ENCODE peak calls at places on chromosomes 13 and 19, in ten cellular contexts. T, W, A, D, J, Y, K, B, Q and O are unnamed samples.

GRCh38 chr19:42629191-42629590 is 34.5 kb upstream of the CEACAM8 start:
- DNase-seq in T (no peak), W (no peak), A (no peak), D (no peak), J (no peak), Y (no peak), K (no peak), B (no peak), Q (no peak), O (no peak)

GRCh38 chr19:5058456-5059190 is 89.7 kb downstream of the KDM4B start:
- DNase-seq in T (no peak), W (no peak), A (no peak), D (no peak), J (no peak), Y (no peak), K (no peak), B (no peak), Q (no peak), O (no peak)

GRCh38 chr19:50713556-50714236 is 5.9 kb downstream of the SHANK1 start:
- DNase-seq in T (no peak), W (no peak), A (no peak), D (no peak), J (no peak), Y (no peak), K (no peak), B (no peak), Q (no peak), O (no peak)

GRCh38 chr13:80408270-80408669 is 67.3 kb upstream of the SPRY2 start:
- DNase-seq in T (no peak), W (no peak), A (no peak), D (peak; percentile 6), J (no peak), Y (no peak), K (no peak), B (no peak), Q (no peak), O (no peak)

GRCh38 chr19:17304386-17305047 is 1.2 kb upstream of the MRPL34 start:
- DNase-seq in T (no peak), W (no peak), A (no peak), D (no peak), J (no peak), Y (no peak), K (no peak), B (no peak), Q (peak; percentile 63), O (no peak)

GRCh38 chr19:4503224-4504170 is 14.8 kb downstream of the PLIN4 start:
- DNase-seq in T (no peak), W (no peak), A (no peak), D (no peak), J (no peak), Y (peak; percentile 15), K (no peak), B (no peak), Q (no peak), O (no peak)

GRCh38 chr19:49837009-49837310 is 14.0 kb upstream of the PTOV1 start:
- DNase-seq in T (no peak), W (no peak), A (no peak), D (no peak), J (no peak), Y (no peak), K (no peak), B (no peak), Q (no peak), O (no peak)

GRCh38 chr13:109785141-109785891 is 1.1 kb downstream of the IRS2 start:
- DNase-seq in T (peak; percentile 61), W (peak; percentile 46), A (peak; percentile 44), D (no peak), J (peak; percentile 55), Y (peak; percentile 50), K (no peak), B (no peak), Q (peak; percentile 66), O (peak; percentile 55)

GRCh38 chr13:45100855-45101254 is 19.5 kb upstream of the GTF2F2 start:
- DNase-seq in T (no peak), W (no peak), A (no peak), D (no peak), J (no peak), Y (no peak), K (no peak), B (no peak), Q (no peak), O (peak; percentile 49)

GRCh38 chr13:38783992-38784875 is 97.4 kb downstream of the FREM2 start:
- DNase-seq in T (peak; percentile 63), W (no peak), A (peak; percentile 31), D (no peak), J (peak; percentile 42), Y (no peak), K (no peak), B (no peak), Q (no peak), O (no peak)

GRCh38 chr13:81639984-81640582 is 1299.2 kb upstream of the SPRY2 start:
- DNase-seq in T (no peak), W (no peak), A (no peak), D (peak; percentile 0), J (peak; percentile 20), Y (no peak), K (no peak), B (no peak), Q (no peak), O (peak; percentile 65)

GRCh38 chr13:75913925-75914324 is 277.8 kb downstream of the LMO7 start:
- DNase-seq in T (no peak), W (no peak), A (no peak), D (no peak), J (no peak), Y (no peak), K (no peak), B (no peak), Q (no peak), O (no peak)

GRCh38 chr19:10505583-10506229 is 2.5 kb upstream of the KEAP1 start:
- DNase-seq in T (peak; percentile 85), W (peak; percentile 70), A (peak; percentile 84), D (peak; percentile 74), J (peak; percentile 86), Y (peak; percentile 71), K (peak; percentile 44), B (peak; percentile 81), Q (peak; percentile 71), O (peak; percentile 88)
- H3K27ac ChIP-seq in T (no peak overlapping the region), W (no peak overlapping the region), A (no peak overlapping the region), D (no peak overlapping the region), J (peak overlapping the region; percentile 46), Y (no peak overlapping the region), K (no peak overlapping the region), B (no peak overlapping the region), Q (no peak overlapping the region), O (no peak overlapping the region)

GRCh38 chr19:3343619-3344502 is 22.5 kb upstream of the NFIC start:
- DNase-seq in T (peak; percentile 78), W (peak; percentile 88), A (peak; percentile 74), D (peak; percentile 92), J (peak; percentile 90), Y (peak; percentile 81), K (peak; percentile 93), B (peak; percentile 95), Q (peak; percentile 96), O (peak; percentile 88)
- TF ChIP-seq CTCF in T (no peak), W (no peak), A (no peak), D (peak; percentile 36), J (no peak), Y (peak; percentile 38), K (peak; percentile 36), B (peak; percentile 66), Q (peak; percentile 29), O (no peak)

GRCh38 chr19:7614859-7615741 is 14.2 kb downstream of the XAB2 start:
- DNase-seq in T (no peak), W (no peak), A (no peak), D (peak; percentile 27), J (no peak), Y (peak; percentile 17), K (no peak), B (no peak), Q (no peak), O (no peak)
- TF ChIP-seq POLR2A in T (no peak), W (no peak), A (no peak), D (no peak), J (no peak), Y (no peak), K (no peak), B (no peak), Q (no peak), O (no peak)

DNA sequence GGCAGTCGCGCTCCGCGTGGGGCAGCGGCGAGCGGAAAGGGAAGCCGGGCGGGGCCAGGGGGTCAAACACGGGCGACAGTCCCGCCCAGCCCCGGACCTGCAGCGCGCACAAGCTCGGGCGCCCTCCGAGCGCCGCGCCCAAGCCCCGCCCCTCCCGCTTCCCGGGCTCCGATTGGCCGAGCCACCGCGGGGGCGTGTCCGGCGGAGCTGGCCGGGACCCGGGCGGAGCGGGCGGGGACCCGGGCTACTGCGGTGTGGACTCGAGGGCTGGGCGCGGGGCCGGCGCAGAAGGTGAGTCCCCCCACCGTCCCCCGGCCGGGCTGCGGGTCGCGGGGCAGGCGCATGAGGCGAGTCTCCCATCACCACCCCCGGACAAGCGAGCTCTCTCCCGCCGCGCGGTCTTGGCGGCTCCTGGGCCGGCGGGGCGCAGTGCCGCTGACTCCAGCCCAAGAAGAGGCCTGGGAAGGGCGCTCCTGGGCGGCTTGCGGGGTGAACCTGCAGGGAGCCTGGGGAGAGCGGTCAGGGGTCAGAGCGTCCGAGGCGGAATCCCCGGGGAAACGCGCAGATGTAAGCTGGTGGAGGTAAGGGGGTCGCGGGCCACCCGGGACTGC is at the start of gene PLEKHF1:
- DNase-seq in T (peak; percentile 94), W (peak; percentile 93), A (peak; percentile 94), D (peak; percentile 96), J (peak; percentile 88), Y (peak; percentile 93), K (peak; percentile 98), B (peak; percentile 85), Q (peak; percentile 96), O (peak; percentile 93)
- H3K27ac ChIP-seq in T (peak within 1 kb of the TSS; percentile 86), W (peak within 1 kb of the TSS; percentile 96), A (peak within 1 kb of the TSS; percentile 90), D (peak within 1 kb of the TSS; percentile 83), J (peak within 1 kb of the TSS; percentile 87), Y (peak within 1 kb of the TSS; percentile 93), K (peak within 1 kb of the TSS; percentile 74), B (peak within 1 kb of the TSS; percentile 91), Q (peak within 1 kb of the TSS; percentile 74), O (peak within 1 kb of the TSS; percentile 87)

DNA sequence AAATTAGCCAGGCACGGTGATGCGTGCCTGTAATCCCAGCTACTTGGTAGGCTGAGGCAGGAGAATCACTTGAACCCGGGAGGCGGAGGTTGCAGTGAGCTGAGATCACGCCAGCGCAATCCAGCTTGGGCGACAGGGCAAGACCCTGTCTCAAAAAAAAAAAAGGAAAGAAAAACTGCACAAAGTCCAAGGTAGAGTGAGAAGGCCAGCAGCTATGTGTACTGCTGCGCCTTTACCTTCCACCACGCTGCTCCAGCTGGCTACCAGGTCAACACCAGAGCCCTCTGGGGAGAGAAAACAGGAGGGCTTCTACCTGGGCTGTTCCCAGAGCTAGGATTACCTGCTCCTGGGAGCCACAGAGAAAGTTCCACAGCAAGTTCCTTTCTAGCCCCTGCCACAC is 3.2 kb downstream of the ELL start:
- DNase-seq in T (no peak), W (no peak), A (no peak), D (no peak), J (no peak), Y (no peak), K (no peak), B (no peak), Q (no peak), O (no peak)
- TF ChIP-seq CTCF in T (no peak), W (no peak), A (no peak), D (no peak), J (no peak), Y (no peak), K (no peak), B (no peak), Q (no peak), O (no peak)

DNA sequence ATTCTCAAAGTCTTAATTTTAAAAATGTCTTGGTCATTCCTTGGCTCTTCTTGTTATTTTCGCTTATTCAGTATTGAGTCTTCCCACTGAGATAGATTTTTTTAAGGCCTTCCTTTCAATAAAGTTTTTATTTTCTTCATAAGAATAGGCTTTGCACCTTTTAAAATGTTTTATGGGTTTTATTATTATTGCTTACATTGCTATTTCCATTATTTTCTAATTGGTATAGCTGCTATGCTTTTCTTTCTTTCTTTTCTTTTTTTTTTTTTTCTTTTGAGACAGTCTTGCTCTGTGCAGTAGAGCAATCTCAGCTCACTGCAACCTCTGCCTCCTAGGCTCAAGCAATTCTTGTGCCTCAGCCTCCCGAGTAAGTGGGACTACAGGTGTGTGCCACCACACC is 195.7 kb downstream of the PDS5B start:
- DNase-seq in T (no peak), W (no peak), A (no peak), D (no peak), J (no peak), Y (no peak), K (no peak), B (no peak), Q (no peak), O (no peak)
- TF ChIP-seq POLR2A in T (no peak), W (no peak), A (no peak), D (no peak), J (no peak), Y (no peak), K (no peak), B (no peak), Q (no peak), O (no peak)